ENCODE peak calls at places on chromosomes 3 and 15, in four cellular contexts. H, W, O and L are unnamed samples. For H3K4me1, the result is how much of the 10 kb centered on the place peaks cover.

GRCh38 chr3:42535981-42536784 is 33.7 kb downstream of the VIPR1 start:
- DNase-seq in H (peak), W (peak), O (peak), L (no peak)

GRCh38 chr3:170044795-170045244 is 7.0 kb downstream of the GPR160 start:
- DNase-seq in H (no peak), W (no peak), O (no peak), L (no peak)

GRCh38 chr15:76293361-76293760 is 17.9 kb downstream of the ETFA start:
- DNase-seq in H (no peak), W (peak), O (peak), L (no peak)

GRCh38 chr3:9033867-9034266 is 70.6 kb upstream of the RAD18 start:
- DNase-seq in H (no peak), W (no peak), O (no peak), L (no peak)

GRCh38 chr3:72549819-72550581 is 298.2 kb downstream of the SHQ1 start:
- DNase-seq in H (no peak), W (no peak), O (no peak), L (no peak)

GRCh38 chr3:43872901-43873300 is 182.2 kb downstream of the ABHD5 start:
- DNase-seq in H (no peak), W (no peak), O (peak), L (peak)

GRCh38 chr3:97863025-97863424 is 41.2 kb downstream of the CRYBG3 start:
- DNase-seq in H (no peak), W (no peak), O (peak), L (no peak)

GRCh38 chr15:97966924-97967620 is 6.6 kb downstream of the ARRDC4 start:
- DNase-seq in H (no peak), W (no peak), O (peak), L (no peak)

GRCh38 chr3:127888564-127889107 is 26.4 kb upstream of the KBTBD12 start:
- DNase-seq in H (no peak), W (no peak), O (peak), L (no peak)

GRCh38 chr15:67290319-67290718 is 35.7 kb downstream of the IQCH start:
- DNase-seq in H (no peak), W (no peak), O (peak), L (peak)

GRCh38 chr15:39124155-39124924 is 456.5 kb upstream of the THBS1 start:
- DNase-seq in H (no peak), W (peak), O (peak), L (peak)

GRCh38 chr3:187150599-187150998 is 11.3 kb upstream of the RPL39L start:
- DNase-seq in H (peak), W (peak), O (no peak), L (no peak)

GRCh38 chr15:99310745-99311144 is 59.5 kb downstream of the LRRC28 start:
- DNase-seq in H (no peak), W (no peak), O (no peak), L (no peak)

GRCh38 chr15:48285329-48286214 is 45.7 kb upstream of the DUT start:
- DNase-seq in H (peak), W (peak), O (peak), L (peak)

GRCh38 chr3:127760361-127760760 is 62.0 kb downstream of the MGLL start:
- DNase-seq in H (no peak), W (no peak), O (no peak), L (no peak)

GRCh38 chr3:158743280-158743663 is 11.0 kb upstream of the RARRES1 start:
- DNase-seq in H (no peak), W (no peak), O (no peak), L (no peak)

GRCh38 chr15:68528891-68529290 is 49.9 kb upstream of the CORO2B start:
- DNase-seq in H (no peak), W (peak), O (no peak), L (no peak)

GRCh38 chr3:16147226-16147625 is 27.3 kb upstream of the GALNT15 start:
- DNase-seq in H (no peak), W (no peak), O (peak), L (peak)

GRCh38 chr15:38521316-38521715 is 43.3 kb downstream of the RASGRP1 start:
- DNase-seq in H (peak), W (no peak), O (no peak), L (no peak)

GRCh38 chr3:146184616-146185015 is 23.6 kb upstream of the PLOD2 start:
- DNase-seq in H (no peak), W (no peak), O (peak), L (peak)

GRCh38 chr3:186092360-186093070 is 16.4 kb downstream of the ETV5 start:
- DNase-seq in H (no peak), W (no peak), O (no peak), L (no peak)

GRCh38 chr15:68407886-68408500 is 24.0 kb downstream of the ITGA11 start:
- DNase-seq in H (no peak), W (no peak), O (no peak), L (no peak)

GRCh38 chr15:32844118-32844711 is 126.4 kb downstream of the GREM1 start:
- DNase-seq in H (peak), W (peak), O (peak), L (peak)

GRCh38 chr3:139318431-139318816 is 25.4 kb upstream of the MRPS22 start:
- DNase-seq in H (no peak), W (no peak), O (no peak), L (no peak)

GRCh38 chr3:195056506-195056905 is 214.5 kb downstream of the XXYLT1 start:
- DNase-seq in H (no peak), W (no peak), O (no peak), L (no peak)

GRCh38 chr3:179323197-179323901 is 518 bp downstream of the ZNF639 start:
- DNase-seq in H (peak), W (peak), O (peak), L (peak)

GRCh38 chr3:134367412-134367811 is 6.8 kb downstream of the AMOTL2 start:
- DNase-seq in H (no peak), W (no peak), O (peak), L (no peak)

GRCh38 chr3:99659965-99660364 is 21.6 kb downstream of the COL8A1 start:
- DNase-seq in H (no peak), W (peak), O (peak), L (peak)

GRCh38 chr3:76063019-76063418 is 277.7 kb upstream of the ZNF717 start:
- DNase-seq in H (no peak), W (no peak), O (peak), L (peak)

GRCh38 chr3:61901986-61902385 is 340.6 kb downstream of the PTPRG start:
- DNase-seq in H (no peak), W (no peak), O (no peak), L (no peak)

GRCh38 chr15:51874751-51875644 is 45.5 kb downstream of the TMOD3 start:
- DNase-seq in H (peak), W (peak), O (peak), L (peak)

GRCh38 chr3:108085821-108086350 is 4.9 kb downstream of the CD47 start:
- DNase-seq in H (no peak), W (no peak), O (no peak), L (peak)

GRCh38 chr3:53045784-53046170 is at the start of gene SFMBT1:
- DNase-seq in H (peak), W (peak), O (peak), L (peak)

GRCh38 chr3:17233398-17233800 is 348.6 kb downstream of the PLCL2 start:
- DNase-seq in H (peak), W (peak), O (peak), L (peak)

GRCh38 chr3:128487813-128488635 is 5.0 kb downstream of the GATA2 start:
- DNase-seq in H (peak), W (peak), O (peak), L (peak)

GRCh38 chr3:27454914-27455313 is 29.3 kb downstream of the SLC4A7 start:
- DNase-seq in H (no peak), W (peak), O (peak), L (no peak)

GRCh38 chr3:71816141-71816540 is 31.2 kb upstream of the PROK2 start:
- DNase-seq in H (no peak), W (no peak), O (no peak), L (no peak)

GRCh38 chr3:149632225-149632624 is 25.6 kb downstream of the WWTR1 start:
- DNase-seq in H (no peak), W (no peak), O (no peak), L (no peak)

GRCh38 chr3:149634573-149634972 is 23.3 kb downstream of the WWTR1 start:
- DNase-seq in H (no peak), W (no peak), O (no peak), L (no peak)

GRCh38 chr3:149634072-149634471 is 23.8 kb downstream of the WWTR1 start:
- DNase-seq in H (no peak), W (no peak), O (no peak), L (no peak)

GRCh38 chr3:149638401-149639092 is 19.3 kb downstream of the WWTR1 start:
- DNase-seq in H (no peak), W (no peak), O (peak), L (peak)

DNA sequence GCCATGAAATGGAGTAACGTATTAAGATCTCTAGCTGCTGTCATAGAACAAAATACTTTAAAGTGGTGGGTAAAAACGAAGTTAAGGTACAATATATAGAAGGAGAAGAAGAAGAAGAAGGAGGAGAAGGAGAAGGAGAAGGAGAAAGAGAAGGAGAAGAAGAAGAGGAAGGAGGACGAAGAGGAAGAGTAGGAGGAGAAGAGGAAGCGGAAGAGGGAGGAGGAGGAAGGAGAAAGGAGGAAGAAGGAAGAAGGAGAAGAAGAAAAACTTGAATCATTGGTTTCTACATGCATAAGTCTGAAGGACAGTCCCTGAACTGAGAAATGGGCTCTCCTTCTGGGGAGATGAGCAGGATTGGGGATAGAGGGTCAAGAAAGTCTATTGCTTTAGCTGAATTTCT is 22.4 kb downstream of the WWTR1 start:
- DNase-seq in H (no peak), W (no peak), O (no peak), L (no peak)
- H3K4me1 ChIP-seq in H (under half), W (half or more), O (under half), L (under half)

DNA sequence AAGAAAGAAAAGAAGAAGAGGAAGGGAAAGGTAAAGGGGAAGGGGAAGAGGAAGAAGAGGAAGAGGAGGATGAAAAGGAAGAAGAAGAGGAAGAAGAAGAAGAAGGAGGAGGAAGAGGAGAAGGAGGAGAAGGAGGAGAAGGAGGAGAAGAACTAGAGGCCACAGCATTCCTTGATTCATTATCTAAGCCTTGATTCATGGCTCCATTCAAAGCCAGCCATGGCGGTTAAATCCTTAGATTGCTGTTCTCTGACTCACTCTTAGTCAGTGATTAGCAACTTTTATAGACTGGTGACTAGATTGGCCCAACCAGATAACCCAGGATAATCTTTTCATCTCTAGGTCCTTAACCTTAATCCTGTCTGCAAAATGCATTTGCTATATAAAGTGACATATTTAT is 47.6 kb downstream of the OSTN start:
- DNase-seq in H (no peak), W (peak), O (peak), L (peak)
- H2AFZ ChIP-seq in H (no peak), W (peak), O (no peak), L (peak)

GRCh38 chr15:63971427-63971805 is 74.9 kb downstream of the DAPK2 start:
- DNase-seq in H (no peak), W (no peak), O (no peak), L (no peak)
- H3K4me1 ChIP-seq in H (under half), W (under half), O (under half), L (under half)

GRCh38 chr3:60228823-60229222 is 1022.4 kb downstream of the FHIT start:
- DNase-seq in H (no peak), W (no peak), O (no peak), L (no peak)

GRCh38 chr3:60225848-60226247 is 1025.4 kb downstream of the FHIT start:
- DNase-seq in H (no peak), W (no peak), O (no peak), L (no peak)

GRCh38 chr3:60226907-60227306 is 1024.3 kb downstream of the FHIT start:
- DNase-seq in H (no peak), W (no peak), O (no peak), L (no peak)

DNA sequence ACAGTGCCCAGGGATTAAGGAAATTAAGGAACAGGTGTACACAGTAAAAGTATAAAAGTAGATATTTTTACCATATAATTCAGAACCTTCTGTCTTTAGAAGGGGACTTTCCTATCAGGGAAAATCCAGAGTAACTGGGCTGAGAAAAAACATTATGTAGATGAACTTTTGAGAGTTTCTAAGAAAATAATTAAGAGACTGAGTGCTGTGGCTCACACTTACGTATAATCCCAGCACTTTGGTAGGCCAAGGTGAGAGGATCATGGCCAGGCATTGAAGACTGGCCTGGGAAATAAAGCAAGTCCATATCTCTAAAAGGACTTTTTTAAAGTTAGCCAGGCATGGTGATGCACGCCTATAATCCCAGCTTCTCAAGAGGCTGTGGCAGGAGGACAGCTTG is 1021.8 kb downstream of the FHIT start:
- DNase-seq in H (no peak), W (no peak), O (no peak), L (no peak)
- H2AFZ ChIP-seq in H (no peak), W (no peak), O (no peak), L (no peak)

DNA sequence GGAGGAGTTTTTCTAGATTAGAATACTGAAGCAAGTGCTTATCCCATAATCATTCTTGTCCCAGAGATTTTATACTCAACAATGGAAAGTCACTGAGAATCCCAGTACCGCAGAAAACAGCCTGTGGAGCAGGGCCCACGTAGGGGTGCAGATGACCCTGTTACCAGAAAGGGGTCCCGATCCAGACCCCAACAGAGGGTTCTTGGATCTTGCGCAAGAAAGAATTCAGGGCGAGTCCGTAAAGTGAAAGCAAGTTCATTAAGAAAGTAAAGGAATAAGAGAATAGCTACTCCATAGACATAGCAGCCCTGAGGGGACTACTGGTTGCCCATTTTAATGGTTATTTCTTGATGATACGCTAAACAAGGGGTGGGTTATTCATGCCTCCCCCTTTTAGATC is 2.6 kb downstream of the GCNT3 start:
- DNase-seq in H (no peak), W (no peak), O (no peak), L (no peak)
- H3K4me1 ChIP-seq in H (under half), W (under half), O (under half), L (under half)

DNA sequence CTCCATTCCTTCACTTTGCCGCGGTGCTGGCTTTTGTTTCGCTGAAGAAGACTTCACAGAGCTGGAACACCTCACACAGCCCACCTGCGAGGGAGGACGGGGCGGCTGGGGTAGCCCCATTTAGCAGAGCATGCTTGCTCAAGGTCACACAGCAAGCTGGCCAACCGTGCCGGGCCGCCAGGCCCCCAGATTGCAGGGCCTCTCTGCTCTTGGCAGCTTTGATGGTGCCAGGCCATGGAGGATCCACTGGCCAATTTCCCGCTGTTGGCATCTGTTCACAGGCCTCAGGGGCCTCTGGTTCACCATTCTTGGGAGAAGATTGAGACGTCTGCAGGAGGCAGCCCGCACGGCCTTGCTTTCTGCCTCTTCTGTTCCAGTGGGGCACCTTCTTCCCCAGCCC is 77.9 kb upstream of the LINGO1 start:
- DNase-seq in H (no peak), W (no peak), O (no peak), L (no peak)
- H2AFZ ChIP-seq in H (no peak), W (no peak), O (no peak), L (no peak)

DNA sequence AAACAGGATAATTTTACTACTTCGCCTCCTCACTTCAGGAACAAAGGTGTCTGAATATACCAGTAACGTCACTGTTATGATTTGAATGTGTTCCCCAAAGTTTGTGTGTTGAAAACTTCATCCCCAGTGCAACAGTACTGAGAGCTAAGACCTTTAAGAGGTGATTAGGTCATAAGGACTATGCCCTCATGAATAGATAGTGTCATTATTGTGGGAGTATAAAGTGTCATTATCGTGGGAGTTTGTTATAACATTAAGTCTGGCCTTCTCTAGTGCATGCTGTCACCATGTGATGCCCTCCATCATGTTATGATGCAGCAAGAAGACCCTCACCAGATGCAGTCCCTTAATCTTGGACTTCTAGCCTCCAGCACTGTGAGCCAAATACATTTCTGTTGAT is 53.7 kb upstream of the TLE3 start:
- DNase-seq in H (no peak), W (no peak), O (no peak), L (no peak)
- H3K4me1 ChIP-seq in H (under half), W (under half), O (under half), L (under half)

DNA sequence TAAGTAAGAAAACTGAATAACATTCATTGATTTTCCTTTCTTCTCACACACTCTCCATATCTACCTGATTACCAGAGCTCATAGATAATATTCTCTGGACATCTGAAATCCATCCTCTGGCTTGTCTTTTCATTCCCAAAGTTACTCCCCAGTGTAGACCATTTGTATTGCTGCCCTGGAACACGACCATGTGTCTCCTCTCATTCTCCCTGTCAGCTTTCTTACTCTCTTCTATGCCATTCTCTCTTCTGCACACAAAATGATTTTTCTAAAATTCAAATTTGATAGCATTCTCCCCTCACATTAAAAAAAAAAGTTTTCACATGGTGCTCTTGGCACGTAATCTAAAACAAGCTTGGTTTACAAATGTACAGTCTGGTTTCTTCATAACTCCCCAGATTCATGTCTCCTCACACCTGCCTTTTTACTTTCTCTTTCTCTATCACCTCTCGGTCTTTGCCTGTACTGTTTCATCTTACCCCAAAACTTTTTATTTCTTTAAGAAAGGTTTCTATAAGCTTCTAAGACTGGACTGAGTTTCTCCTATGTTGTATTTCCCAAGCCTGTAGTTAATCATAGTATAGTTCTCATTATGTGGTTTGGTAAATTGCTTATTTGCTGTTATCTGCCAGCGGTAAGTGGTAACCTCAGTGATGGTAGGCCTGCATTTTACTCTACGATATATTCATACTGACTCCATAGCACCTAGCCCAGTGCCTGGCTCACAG is 31.2 kb downstream of the BCHE start:
- DNase-seq in H (no peak), W (no peak), O (no peak), L (no peak)
- H2AFZ ChIP-seq in H (no peak), W (no peak), O (no peak), L (peak)

DNA sequence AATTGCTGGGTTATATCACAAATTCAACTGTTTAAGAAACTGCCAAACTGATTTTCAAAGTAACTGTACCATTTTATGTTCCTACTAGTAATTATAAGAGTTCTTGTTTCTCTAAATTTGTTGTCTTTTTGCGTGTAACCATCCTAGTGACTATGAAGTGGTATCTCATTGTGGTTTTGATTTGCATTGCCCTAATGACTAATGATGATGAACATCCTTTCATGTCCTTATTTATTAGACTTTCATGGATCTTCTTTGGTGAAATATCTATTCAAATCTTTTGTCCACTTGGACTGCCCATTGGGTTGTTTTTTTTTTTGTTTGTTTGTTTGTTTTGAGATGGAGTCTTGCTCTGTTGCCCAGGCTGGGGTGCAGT is 3.6 kb downstream of the OXSR1 start:
- DNase-seq in H (no peak), W (no peak), O (peak), L (no peak)
- H3K4me1 ChIP-seq in H (under half), W (under half), O (under half), L (under half)